ENCODE peak calls at places on chromosome 15, in ten cellular contexts. E is stimulated activated CD4-positive, alpha-beta T cell treated with anti-CD3 and anti-CD28 coated beads, TNF-alpha, amount 100 ng/mL, for 24 hours; A is HT1080; B is NCI-H748 treated with DMSO at 0.1 percent for 48 hours; U is T-cell; Y is T-helper 2 cell treated with Interferon-gamma antibody and Interleukin-4, amounts not matched to agents 5 μg/mL and 100 μg/mL, for 36 hours; L is HT-29; I is HTR-8/SVneo; F is Kasumi-1; C is Peyer's patch. H is an unnamed sample.

GRCh38 chr15:71079208-71080044 is 35.8 kb upstream of the THSD4 start:
- DNase-seq in A (peak; percentile 57), E (no peak), B (no peak), U (no peak), L (peak; percentile 97), C (no peak), I (no peak), Y (no peak), F (no peak), H (no peak)

GRCh38 chr15:66702770-66703539 is 919 bp downstream of the SMAD6 start:
- DNase-seq in F (no peak), U (no peak), Y (no peak), C (no peak), B (no peak), E (no peak), L (no peak), I (no peak), A (no peak), H (no peak)

GRCh38 chr15:50138391-50138790 is 19.4 kb upstream of the ATP8B4 start:
- DNase-seq in B (no peak), C (no peak), F (no peak), U (no peak), Y (no peak), L (peak; percentile 40), A (no peak), I (no peak), E (no peak), H (no peak)

GRCh38 chr15:38652998-38653397 is 88.4 kb upstream of the RASGRP1 start:
- DNase-seq in L (no peak), B (no peak), I (no peak), Y (peak; percentile 77), U (peak; percentile 80), F (no peak), A (no peak), E (no peak), C (peak; percentile 53), H (no peak)

GRCh38 chr15:92803852-92804609 is 96.1 kb upstream of the CHD2 start:
- DNase-seq in B (no peak), U (no peak), I (peak; percentile 85), E (peak; percentile 62), F (peak; percentile 97), Y (peak; percentile 92), C (peak; percentile 23), A (peak; percentile 100), L (peak; percentile 95), H (peak; percentile 59)

GRCh38 chr15:87874896-87875661 is 381.5 kb downstream of the NTRK3 start:
- DNase-seq in L (no peak), U (no peak), B (no peak), C (no peak), I (peak; percentile 38), Y (no peak), F (no peak), E (no peak), A (no peak), H (no peak)

GRCh38 chr15:62455441-62455921 is 290.4 kb upstream of the C2CD4B start:
- DNase-seq in I (no peak), L (no peak), E (no peak), C (no peak), F (no peak), Y (no peak), U (no peak), A (peak; percentile 47), B (no peak), H (no peak)

GRCh38 chr15:37252530-37252929 is 152.2 kb upstream of the MEIS2 start:
- DNase-seq in L (no peak), B (no peak), E (no peak), Y (no peak), A (no peak), U (no peak), F (no peak), C (no peak), I (no peak), H (no peak)

GRCh38 chr15:80507131-80507530 is 102.9 kb downstream of the ARNT2 start:
- DNase-seq in F (no peak), A (no peak), B (no peak), U (no peak), I (no peak), E (no peak), C (no peak), L (no peak), Y (no peak), H (no peak)

H was measured in NCI-H774.